ENCODE peak calls at places on chromosomes 16 and 17, in four cellular contexts. Y is WTC11, P is choroid plexus epithelial cell, T is T47D. I is an unnamed sample.

GRCh38 chr17:588519-588918 is 126.1 kb downstream of the VPS53 start:
- DNase-seq in Y (no peak), P (no peak), T (no peak), I (peak)

GRCh38 chr17:82031885-82032627 is 578 bp downstream of the RAC3 start:
- DNase-seq in Y (peak), P (no peak), T (peak), I (no peak)

GRCh38 chr17:38559025-38559879 is 46.5 kb downstream of the SRCIN1 start:
- DNase-seq in Y (peak), P (peak), T (peak), I (no peak)

GRCh38 chr17:80146121-80147034 is 550 bp downstream of the EIF4A3 start:
- DNase-seq in Y (no peak), P (peak), T (no peak), I (no peak)

GRCh38 chr16:65280988-65281530 is 159.2 kb upstream of the CDH11 start:
- DNase-seq in Y (no peak), P (no peak), T (no peak), I (no peak)

GRCh38 chr17:81553616-81554181 is 1.5 kb upstream of the FAAP100 start:
- DNase-seq in Y (no peak), P (peak), T (no peak), I (peak)

GRCh38 chr17:47801176-47801765 is 20.3 kb downstream of the OSBPL7 start:
- DNase-seq in Y (no peak), P (no peak), T (no peak), I (no peak)

GRCh38 chr17:46139365-46140210 is 53.6 kb downstream of the KANSL1 start:
- DNase-seq in Y (no peak), P (no peak), T (no peak), I (no peak)

GRCh38 chr17:67050476-67051154 is 6.3 kb downstream of the CACNG1 start:
- DNase-seq in Y (no peak), P (no peak), T (no peak), I (no peak)

GRCh38 chr16:24993722-24994686 is 21.2 kb downstream of the ARHGAP17 start:
- DNase-seq in Y (no peak), P (peak), T (no peak), I (peak)

GRCh38 chr17:39618252-39618913 is 8.4 kb upstream of the PPP1R1B start:
- DNase-seq in Y (no peak), P (no peak), T (no peak), I (no peak)

GRCh38 chr17:17050346-17051345 is 8.4 kb downstream of the MPRIP start:
- DNase-seq in Y (peak), P (no peak), T (no peak), I (no peak)